ENCODE peak calls at places on chromosome 22, in nine cellular contexts. B is fibroblast of the conjunctiva; A is stimulated activated CD8-positive, alpha-beta memory T cell treated with anti-CD3 and anti-CD28 coated beads, Interleukin-4, amount 100 ng/mL, for 1 hour; C is sigmoid colon; K is A549; V is hippocampal formation; O is H9; F is GM23338; G is GM12891. Y is an unnamed sample.

GRCh38 chr22:31090217-31091085 is 9.3 kb downstream of the SMTN start:
- DNase-seq in B (no peak), A (no peak), C (peak; percentile 97), K (no peak), V (no peak), O (no peak), F (no peak), G (peak; percentile 12), Y (no peak)

GRCh38 chr22:29314537-29315285 is 786 bp downstream of the RASL10A start:
- DNase-seq in B (no peak), A (no peak), C (no peak), K (no peak), V (no peak), O (no peak), F (peak; percentile 64), G (peak; percentile 39), Y (no peak)

GRCh38 chr22:32353840-32354239 is 3.8 kb upstream of the RFPL3 start:
- DNase-seq in B (no peak), A (no peak), C (no peak), K (no peak), V (no peak), O (no peak), F (no peak), G (no peak), Y (no peak)

GRCh38 chr22:31753005-31753633 is 700 bp upstream of the DEPDC5 start:
- DNase-seq in B (no peak), A (no peak), C (peak; percentile 70), K (no peak), V (peak; percentile 25), O (peak; percentile 93), F (peak; percentile 88), G (no peak), Y (no peak)

GRCh38 chr22:36554101-36554500 is 25.1 kb upstream of the EIF3D start:
- DNase-seq in B (no peak), A (no peak), C (no peak), K (no peak), V (no peak), O (peak; percentile 75), F (peak; percentile 62), G (no peak), Y (no peak)

GRCh38 chr22:41116342-41116741 is 23.9 kb downstream of the EP300 start:
- DNase-seq in B (no peak), A (no peak), C (no peak), K (no peak), V (no peak), O (no peak), F (no peak), G (no peak), Y (no peak)

GRCh38 chr22:23404689-23405365 is 175.3 kb downstream of the IGLL1 start:
- DNase-seq in B (no peak), A (no peak), C (peak; percentile 58), K (no peak), V (no peak), O (peak; percentile 39), F (peak; percentile 58), G (no peak), Y (no peak)

GRCh38 chr22:50027639-50028537 is 15.3 kb upstream of the IL17REL start:
- DNase-seq in B (no peak), A (no peak), C (peak; percentile 55), K (peak; percentile 37), V (no peak), O (peak; percentile 22), F (no peak), G (no peak), Y (peak; percentile 77)

GRCh38 chr22:17266261-17266971 is 47.2 kb upstream of the ADA2 start:
- DNase-seq in B (no peak), A (no peak), C (no peak), K (no peak), V (no peak), O (peak; percentile 89), F (peak; percentile 90), G (no peak), Y (no peak)

GRCh38 chr22:36236338-36237319 is 2.7 kb downstream of the APOL2 start:
- DNase-seq in B (no peak), A (no peak), C (no peak), K (no peak), V (no peak), O (peak; percentile 16), F (no peak), G (no peak), Y (no peak)

GRCh38 chr22:33796494-33796893 is 123.8 kb downstream of the LARGE1 start:
- DNase-seq in B (no peak), A (no peak), C (no peak), K (no peak), V (no peak), O (no peak), F (peak; percentile 70), G (no peak), Y (no peak)

GRCh38 chr22:50302041-50302541 is 5.4 kb downstream of the PLXNB2 start:
- DNase-seq in B (no peak), A (no peak), C (no peak), K (no peak), V (no peak), O (no peak), F (no peak), G (no peak), Y (no peak)

GRCh38 chr22:17754233-17754925 is 19.9 kb downstream of the BID start:
- DNase-seq in B (no peak), A (no peak), C (no peak), K (no peak), V (no peak), O (peak; percentile 61), F (peak; percentile 76), G (no peak), Y (no peak)